ENCODE peak calls at places on chromosomes 3 and 15, in ten cellular contexts. F is GM12891, N is sigmoid colon, Y is stomach, P is GM12892, C is HCT116, K is K562, U is spleen, D is transverse colon, M is suprapubic skin. E is an unnamed sample.
A peak's percentile ranks its signal among the peaks of the same experiment; 100 is the strongest.

GRCh38 chr3:108184824-108185223 is 37.4 kb downstream of the IFT57 start:
- DNase-seq in F (no peak), N (no peak), Y (no peak), P (no peak), C (no peak), K (no peak), U (no peak), D (no peak), M (no peak), E (no peak)

GRCh38 chr3:14789640-14790285 is 29.0 kb upstream of the FGD5 start:
- DNase-seq in F (no peak), N (peak; percentile 55), Y (no peak), P (no peak), C (no peak), K (no peak), U (peak; percentile 54), D (no peak), M (peak; percentile 48), E (no peak)

GRCh38 chr15:68205949-68206539 is 912 bp upstream of the CALML4 start:
- DNase-seq in F (no peak), N (peak; percentile 85), Y (peak; percentile 67), P (no peak), C (no peak), K (peak; percentile 71), U (peak; percentile 83), D (peak; percentile 92), M (peak; percentile 81), E (no peak)

GRCh38 chr15:89356634-89357298 is 22.1 kb upstream of the POLG start:
- DNase-seq in F (no peak), N (no peak), Y (no peak), P (no peak), C (no peak), K (no peak), U (peak; percentile 40), D (no peak), M (no peak), E (no peak)

GRCh38 chr3:115512565-115513410 is 110.5 kb upstream of the GAP43 start:
- DNase-seq in F (no peak), N (no peak), Y (no peak), P (no peak), C (no peak), K (no peak), U (no peak), D (no peak), M (no peak), E (no peak)

GRCh38 chr3:29057326-29057725 is 223.5 kb upstream of the RBMS3 start:
- DNase-seq in F (no peak), N (no peak), Y (no peak), P (no peak), C (no peak), K (no peak), U (no peak), D (no peak), M (no peak), E (no peak)

GRCh38 chr15:69575387-69575786 is 122.8 kb downstream of the RPLP1 start:
- DNase-seq in F (no peak), N (no peak), Y (no peak), P (no peak), C (no peak), K (no peak), U (no peak), D (no peak), M (no peak), E (no peak)

GRCh38 chr3:50334339-50335075 is 6.1 kb downstream of the RASSF1 start:
- DNase-seq in F (no peak), N (no peak), Y (no peak), P (no peak), C (no peak), K (no peak), U (no peak), D (no peak), M (no peak), E (peak; percentile 77)

GRCh38 chr3:142890592-142890991 is 1.7 kb upstream of the PCOLCE2 start:
- DNase-seq in F (no peak), N (no peak), Y (no peak), P (no peak), C (no peak), K (no peak), U (no peak), D (no peak), M (no peak), E (no peak)

GRCh38 chr3:142889263-142890014 is 556 bp upstream of the PCOLCE2 start:
- DNase-seq in F (no peak), N (no peak), Y (no peak), P (no peak), C (no peak), K (no peak), U (no peak), D (no peak), M (no peak), E (no peak)

GRCh38 chr3:142886938-142887337 is 1.9 kb downstream of the PCOLCE2 start:
- DNase-seq in F (no peak), N (no peak), Y (no peak), P (no peak), C (no peak), K (peak; percentile 32), U (no peak), D (no peak), M (no peak), E (no peak)

GRCh38 chr3:142888099-142888483 is 792 bp downstream of the PCOLCE2 start:
- DNase-seq in F (no peak), N (no peak), Y (no peak), P (no peak), C (peak; percentile 69), K (no peak), U (peak; percentile 76), D (no peak), M (no peak), E (no peak)

GRCh38 chr3:142888484-142889262 is at the start of gene PCOLCE2:
- DNase-seq in F (peak; percentile 40), N (peak; percentile 66), Y (no peak), P (peak; percentile 38), C (peak; percentile 27), K (peak; percentile 38), U (peak; percentile 83), D (peak; percentile 8), M (peak; percentile 77), E (no peak)
- TF ChIP-seq POLR2A in F (no peak), N (no peak), Y (no peak), P (no peak), C (peak; percentile 46), K (no peak), U (no peak), D (no peak), M (no peak), E (no peak)

GRCh38 chr3:113947372-113948014 is at the start of gene ZDHHC23:
- DNase-seq in F (peak; percentile 60), N (peak; percentile 84), Y (peak; percentile 92), P (peak; percentile 53), C (peak; percentile 43), K (peak; percentile 81), U (peak; percentile 92), D (peak; percentile 91), M (peak; percentile 76), E (peak; percentile 81)
- TF ChIP-seq POLR2AphosphoS5 in F (no peak), N (no peak), Y (no peak), P (no peak), C (peak; percentile 42), K (no peak), U (peak; percentile 45), D (no peak), M (no peak), E (no peak)

GRCh38 chr3:53845103-53845880 is 927 bp downstream of the CHDH start:
- DNase-seq in F (peak; percentile 51), N (peak; percentile 75), Y (peak; percentile 71), P (no peak), C (peak; percentile 49), K (peak; percentile 27), U (no peak), D (peak; percentile 59), M (no peak), E (peak; percentile 69)

GRCh38 chr3:53846851-53847155 is 435 bp downstream of the IL17RB start:
- DNase-seq in F (no peak), N (peak; percentile 56), Y (no peak), P (no peak), C (no peak), K (no peak), U (no peak), D (no peak), M (no peak), E (no peak)

GRCh38 chr3:53844262-53845102 is 1.7 kb downstream of the CHDH start:
- DNase-seq in F (no peak), N (no peak), Y (peak; percentile 49), P (no peak), C (no peak), K (no peak), U (no peak), D (peak; percentile 47), M (no peak), E (no peak)

GRCh38 chr3:53845881-53846133 is 412 bp downstream of the CHDH start:
- DNase-seq in F (no peak), N (no peak), Y (no peak), P (no peak), C (no peak), K (no peak), U (no peak), D (no peak), M (no peak), E (no peak)

DNA sequence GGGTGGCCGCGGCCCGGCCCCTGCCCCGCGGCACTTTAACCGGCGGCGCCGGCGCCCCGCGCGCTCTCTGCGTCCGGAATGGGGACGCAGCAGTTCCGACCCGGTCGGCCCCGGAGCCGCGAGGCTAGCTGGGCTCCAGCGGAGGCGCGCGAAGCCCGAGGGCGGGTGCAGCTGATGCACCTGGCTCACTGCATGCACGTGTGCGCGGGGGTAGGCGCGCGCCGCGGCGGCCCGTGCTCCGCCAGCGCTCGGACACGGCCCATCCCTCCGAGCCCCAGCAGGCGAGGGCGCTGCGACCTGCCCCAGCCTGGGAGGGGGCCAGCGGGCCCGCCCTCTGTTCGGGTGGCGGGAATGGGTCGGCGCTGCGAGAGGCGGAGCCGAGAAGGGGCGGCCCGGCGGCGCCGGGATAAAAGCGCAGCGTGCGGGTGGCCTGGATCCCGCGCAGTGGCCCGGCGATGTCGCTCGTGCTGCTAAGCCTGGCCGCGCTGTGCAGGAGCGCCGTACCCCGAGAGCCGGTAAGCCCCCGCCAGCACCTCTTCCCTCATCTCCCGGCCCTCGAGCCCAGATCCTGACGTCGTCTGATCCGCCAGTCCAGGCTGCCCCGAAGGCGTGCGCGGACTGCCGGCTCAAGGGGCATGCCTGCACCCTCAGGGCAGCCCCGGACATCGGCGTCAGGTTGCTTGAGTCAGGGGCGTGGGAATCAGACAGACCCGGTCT is at the start of the genes CHDH and IL17RB:
- DNase-seq in F (peak; percentile 56), N (no peak), Y (peak; percentile 89), P (peak; percentile 46), C (peak; percentile 38), K (peak; percentile 58), U (peak; percentile 81), D (peak; percentile 84), M (no peak), E (peak; percentile 85)
- TF ChIP-seq POLR2A in F (no peak), N (peak; percentile 46), Y (peak; percentile 35), P (no peak), C (peak; percentile 37), K (no peak), U (no peak), D (peak; percentile 55), M (no peak), E (peak; percentile 75)

GRCh38 chr3:196968233-196969000 is at the start of gene PIGZ:
- DNase-seq in F (peak; percentile 61), N (no peak), Y (peak; percentile 54), P (peak; percentile 63), C (no peak), K (peak; percentile 84), U (peak; percentile 86), D (peak; percentile 64), M (no peak), E (no peak)
- TF ChIP-seq POLR2AphosphoS5 in F (no peak), N (no peak), Y (no peak), P (no peak), C (peak; percentile 72), K (peak; percentile 7), U (peak; percentile 13), D (peak; percentile 28), M (no peak), E (no peak)

GRCh38 chr15:85380217-85380859 is at the start of gene AKAP13:
- DNase-seq in F (peak; percentile 76), N (peak; percentile 99), Y (peak; percentile 99), P (peak; percentile 79), C (peak; percentile 99), K (peak; percentile 90), U (peak; percentile 98), D (peak; percentile 97), M (peak; percentile 96), E (peak; percentile 98)
- TF ChIP-seq POLR2A in F (peak; percentile 69), N (peak; percentile 91), Y (peak; percentile 84), P (peak; percentile 79), C (no peak), K (no peak), U (peak; percentile 56), D (peak; percentile 95), M (peak; percentile 71), E (peak; percentile 89)